ENCODE peak calls at places on chromosome 19, in four cellular contexts. A, C, S and X are unnamed samples.

GRCh38 chr19:6260912-6261636 is 18.7 kb downstream of the MLLT1 start:
- DNase-seq in A (no peak), S (no peak), C (no peak), X (no peak)

GRCh38 chr19:5078179-5078578 is 109.3 kb downstream of the KDM4B start:
- DNase-seq in S (no peak), C (no peak), A (no peak), X (no peak)

GRCh38 chr19:49884109-49884508 is 6.6 kb downstream of the TBC1D17 start:
- DNase-seq in S (no peak), A (no peak), C (no peak), X (no peak)

GRCh38 chr19:22595918-22596341 is 38.2 kb upstream of the ZNF492 start:
- DNase-seq in A (peak; percentile 50), C (peak; percentile 82), S (peak; percentile 9), X (no peak)

GRCh38 chr19:33724021-33724722 is 72.5 kb upstream of the KCTD15 start:
- DNase-seq in S (no peak), A (no peak), C (no peak), X (no peak)

GRCh38 chr19:3968556-3969434 is 2.1 kb downstream of the DAPK3 start:
- DNase-seq in S (no peak), C (peak; percentile 97), A (peak; percentile 79), X (no peak)

GRCh38 chr19:17095141-17095919 is 19.8 kb downstream of the MYO9B start:
- DNase-seq in C (peak; percentile 96), S (no peak), A (no peak), X (no peak)

GRCh38 chr19:53965091-53965490 is 2.4 kb downstream of the CACNG8 start:
- DNase-seq in S (no peak), A (no peak), C (no peak), X (no peak)

GRCh38 chr19:47066376-47067214 is 18.2 kb upstream of the TMEM160 start:
- DNase-seq in A (no peak), C (no peak), S (no peak), X (no peak)

GRCh38 chr19:13553880-13554400 is 47.7 kb upstream of the CACNA1A start:
- DNase-seq in C (no peak), S (no peak), A (no peak), X (no peak)

DNA sequence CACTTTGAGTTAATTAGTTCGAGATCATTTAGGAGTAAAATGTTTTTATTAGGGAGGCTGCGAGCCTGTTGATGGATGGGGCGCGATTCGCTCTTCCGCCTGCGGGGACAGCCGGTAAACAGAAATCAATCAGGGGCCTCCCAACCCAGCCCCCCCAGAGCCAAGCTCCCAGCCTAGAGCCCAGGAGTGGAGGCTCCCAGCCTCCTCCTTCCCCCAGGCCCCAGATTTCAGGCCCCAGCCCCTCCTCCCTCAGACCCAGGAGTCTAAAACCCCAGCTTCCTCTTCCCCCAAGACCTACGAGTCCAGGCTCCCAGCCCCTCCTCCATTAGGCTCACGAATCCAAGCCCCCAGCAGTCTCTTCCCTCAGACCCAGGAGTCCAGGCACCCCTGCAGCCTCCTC is 9.7 kb upstream of the ERFL start:
- DNase-seq in A (no peak), S (no peak), C (no peak), X (no peak)
- H3K27ac ChIP-seq in A (no peak overlapping the region), S (no peak overlapping the region), C (no peak overlapping the region), X (no peak overlapping the region)

DNA sequence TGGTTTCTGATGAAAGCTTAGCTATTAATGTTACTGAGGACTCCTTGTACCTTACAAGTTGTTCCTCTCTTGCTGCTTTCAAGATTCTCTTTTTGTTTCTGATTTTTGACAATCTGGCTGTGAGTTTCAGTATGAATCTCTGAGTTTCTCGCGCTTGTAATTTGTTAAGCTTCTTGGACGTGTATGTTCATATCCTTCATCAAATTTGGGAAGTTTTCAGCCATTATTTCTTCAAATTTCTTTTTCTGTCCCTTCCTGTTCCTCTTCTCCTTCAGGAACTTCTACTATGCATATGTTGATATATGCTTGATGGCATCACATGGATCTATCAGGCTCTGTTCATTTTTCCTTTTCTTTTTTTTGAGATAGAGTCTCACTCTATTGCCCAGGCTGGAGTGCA is 5.6 kb upstream of the URI1 start:
- DNase-seq in C (no peak), S (no peak), A (no peak), X (no peak)
- H3K27ac ChIP-seq in C (no peak overlapping the region), S (no peak overlapping the region), A (no peak overlapping the region), X (no peak overlapping the region)

GRCh38 chr19:29667390-29667783 is 2.1 kb downstream of the PLEKHF1 start:
- DNase-seq in C (no peak), A (no peak), S (no peak), X (no peak)
- H3K27ac ChIP-seq in C (peak overlapping the region; percentile 99), A (peak overlapping the region; percentile 77), S (peak overlapping the region; percentile 89), X (peak overlapping the region; percentile 40)

GRCh38 chr19:41548047-41548446 is 27.9 kb upstream of the CEACAM21 start:
- DNase-seq in S (no peak), A (no peak), C (no peak), X (no peak)

GRCh38 chr19:41551212-41551610 is 24.8 kb upstream of the CEACAM21 start:
- DNase-seq in C (no peak), A (no peak), S (no peak), X (no peak)

GRCh38 chr19:41551711-41552110 is 24.3 kb upstream of the CEACAM21 start:
- DNase-seq in S (no peak), C (no peak), A (no peak), X (no peak)

GRCh38 chr19:41547569-41547968 is 28.4 kb upstream of the CEACAM21 start:
- DNase-seq in C (no peak), A (no peak), S (no peak), X (no peak)

GRCh38 chr19:41548954-41549688 is 26.8 kb upstream of the CEACAM21 start:
- DNase-seq in S (no peak), A (no peak), C (no peak), X (no peak)
- H3K27ac ChIP-seq in S (no peak overlapping the region), A (no peak overlapping the region), C (peak overlapping the region; percentile 18), X (peak overlapping the region; percentile 36)

DNA sequence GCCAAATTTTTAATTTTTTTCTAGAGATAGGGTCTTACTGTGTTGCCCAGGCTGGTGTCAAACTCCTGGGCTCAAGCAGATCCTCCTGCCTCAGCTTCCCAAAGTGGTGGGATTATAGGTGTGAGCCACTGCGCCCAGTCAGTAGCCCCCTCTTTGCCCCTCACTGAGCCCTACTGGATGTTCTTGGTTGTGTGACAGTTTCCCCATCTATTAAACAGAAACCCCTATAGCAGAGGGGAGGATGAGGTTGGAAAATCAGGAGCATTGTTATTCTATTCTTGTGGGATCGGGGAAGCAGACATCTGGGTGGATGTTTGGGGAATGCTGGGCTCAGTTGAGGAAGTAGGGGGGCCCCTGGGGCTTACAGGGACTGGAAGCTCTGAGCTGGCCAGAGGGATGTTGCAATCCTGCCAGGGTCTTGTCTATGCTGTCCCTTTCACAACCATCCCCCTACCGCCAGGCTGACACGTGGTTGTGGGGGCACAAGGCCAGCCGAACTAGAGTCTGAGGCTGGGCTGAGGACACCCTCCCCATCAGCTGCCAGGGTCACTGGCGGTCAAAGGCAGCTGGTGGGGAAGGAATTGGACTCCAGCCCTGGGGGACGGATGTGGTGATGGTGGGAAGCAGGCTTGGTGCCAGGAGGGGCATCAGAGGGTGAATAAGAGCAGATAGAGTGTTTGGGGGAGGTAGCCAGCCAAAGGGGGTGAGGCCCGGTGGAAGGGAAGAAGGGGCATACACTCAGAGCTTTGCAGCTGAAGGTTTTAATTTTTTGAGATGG is 10.9 kb downstream of the APOC1 start:
- DNase-seq in S (peak; percentile 19), C (peak; percentile 83), A (peak; percentile 56), X (peak; percentile 61)
- H3K27ac ChIP-seq in S (peak overlapping the region; percentile 71), C (no peak overlapping the region), A (no peak overlapping the region), X (peak overlapping the region; percentile 76)

DNA sequence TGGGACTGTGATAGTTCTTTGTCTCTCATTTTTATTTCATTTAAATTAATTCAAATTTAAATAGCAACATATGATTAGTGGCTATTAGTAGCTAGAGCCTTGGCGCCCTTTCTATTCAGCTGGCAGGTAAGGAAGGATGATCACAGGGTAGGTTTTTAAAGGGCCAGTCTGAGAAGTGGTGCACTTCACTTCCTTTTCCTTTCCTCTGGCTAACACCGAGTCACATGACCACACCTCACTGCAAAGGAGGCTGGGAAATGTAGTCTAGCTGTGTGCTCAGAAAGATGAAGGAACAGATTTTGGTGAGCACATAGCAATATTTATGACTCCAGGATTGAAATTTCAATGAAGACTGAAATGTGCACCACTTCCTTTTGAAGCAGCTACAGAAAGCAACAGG is 128.7 kb downstream of the TSHZ3 start:
- DNase-seq in A (no peak), C (no peak), S (no peak), X (no peak)
- H3K27ac ChIP-seq in A (no peak overlapping the region), C (no peak overlapping the region), S (no peak overlapping the region), X (no peak overlapping the region)